ENCODE peak calls at places on chromosomes 4 and X, in nine cellular contexts. A is fibroblast of lung, T is colonic mucosa, Q is K562, Z is IMR-90, X is HCT116, I is PC-3, M is GM12878, E is mammary epithelial cell. K is an unnamed sample.
A peak's percentile ranks its signal among the peaks of the same experiment; 100 is the strongest.

GRCh38 chr4:117137143-117137542 is 51.8 kb upstream of the TRAM1L1 start:
- DNase-seq in A (peak; percentile 94), T (no peak), Q (no peak), Z (peak; percentile 97), X (peak; percentile 50), I (peak; percentile 81), M (no peak), E (peak; percentile 96), K (no peak)

GRCh38 chrX:18098704-18099103 is 122.0 kb downstream of the BEND2 start:
- DNase-seq in A (no peak), T (no peak), Q (no peak), Z (no peak), X (no peak), I (no peak), M (no peak), E (no peak), K (no peak)

GRCh38 chr4:30847157-30847556 is 127.0 kb downstream of the PCDH7 start:
- DNase-seq in A (no peak), T (no peak), Q (no peak), Z (peak; percentile 20), X (no peak), I (no peak), M (no peak), E (no peak), K (no peak)

GRCh38 chrX:106621836-106622235 is 10.1 kb downstream of the RADX start:
- DNase-seq in A (no peak), T (no peak), Q (no peak), Z (no peak), X (no peak), I (no peak), M (no peak), E (no peak), K (no peak)

GRCh38 chr4:61202638-61203495 is 2.7 kb downstream of the ADGRL3 start:
- DNase-seq in A (peak; percentile 11), T (no peak), Q (no peak), Z (no peak), X (no peak), I (peak; percentile 72), M (no peak), E (peak; percentile 42), K (no peak)

GRCh38 chr4:22014222-22014741 is 65.7 kb upstream of the KCNIP4 start:
- DNase-seq in A (peak; percentile 22), T (no peak), Q (no peak), Z (no peak), X (no peak), I (no peak), M (no peak), E (no peak), K (no peak)

GRCh38 chr4:141102367-141102766 is 30.9 kb downstream of the RNF150 start:
- DNase-seq in A (peak; percentile 89), T (no peak), Q (no peak), Z (peak; percentile 80), X (no peak), I (peak; percentile 77), M (no peak), E (peak; percentile 52), K (no peak)

GRCh38 chr4:3233391-3234071 is 15.4 kb upstream of the MSANTD1 start:
- DNase-seq in A (peak; percentile 16), T (no peak), Q (peak; percentile 46), Z (peak; percentile 46), X (no peak), I (no peak), M (no peak), E (no peak), K (no peak)

GRCh38 chrX:12245650-12246645 is 107.7 kb downstream of the FRMPD4 start:
- DNase-seq in A (peak; percentile 59), T (no peak), Q (no peak), Z (peak; percentile 57), X (no peak), I (peak; percentile 4), M (no peak), E (peak; percentile 71), K (no peak)

GRCh38 chr4:110878413-110878812 is 255.5 kb upstream of the PITX2 start:
- DNase-seq in A (peak; percentile 48), T (no peak), Q (no peak), Z (no peak), X (peak; percentile 23), I (no peak), M (no peak), E (no peak), K (no peak)

GRCh38 chrX:4932790-4933189 is 1219.3 kb upstream of the PRKX start:
- DNase-seq in A (peak; percentile 60), T (no peak), Q (no peak), Z (no peak), X (no peak), I (peak; percentile 79), M (no peak), E (peak; percentile 8), K (no peak)

GRCh38 chr4:206054-206453 is 81.8 kb downstream of the ZNF718 start:
- DNase-seq in A (no peak), T (no peak), Q (no peak), Z (no peak), X (no peak), I (no peak), M (no peak), E (no peak), K (no peak)

GRCh38 chrX:135982860-135983259 is 2.4 kb upstream of the SLC9A6 start:
- DNase-seq in A (no peak), T (no peak), Q (no peak), Z (peak; percentile 50), X (no peak), I (no peak), M (no peak), E (no peak), K (no peak)

GRCh38 chr4:113008726-113009125 is 40.7 kb upstream of the ANK2 start:
- DNase-seq in A (no peak), T (no peak), Q (no peak), Z (no peak), X (no peak), I (no peak), M (no peak), E (no peak), K (no peak)

GRCh38 chr4:114296126-114296525 is 302.5 kb upstream of the UGT8 start:
- DNase-seq in A (no peak), T (no peak), Q (no peak), Z (no peak), X (no peak), I (no peak), M (no peak), E (no peak), K (peak; percentile 62)

GRCh38 chr4:7703669-7704068 is 236.0 kb downstream of the AFAP1 start:
- DNase-seq in A (no peak), T (no peak), Q (peak; percentile 37), Z (no peak), X (no peak), I (peak; percentile 42), M (no peak), E (no peak), K (no peak)

GRCh38 chrX:117038918-117039440 is 576.2 kb upstream of the CT83 start:
- DNase-seq in A (no peak), T (no peak), Q (no peak), Z (no peak), X (no peak), I (no peak), M (no peak), E (no peak), K (no peak)

GRCh38 chr4:26343041-26343403 is 22.2 kb downstream of the RBPJ start:
- DNase-seq in A (peak; percentile 69), T (no peak), Q (no peak), Z (peak; percentile 50), X (no peak), I (no peak), M (no peak), E (peak; percentile 52), K (no peak)

GRCh38 chr4:100095729-100096595 is 94.3 kb downstream of the DDIT4L start:
- DNase-seq in A (peak; percentile 73), T (peak; percentile 32), Q (peak; percentile 8), Z (peak; percentile 77), X (peak; percentile 69), I (peak; percentile 74), M (peak; percentile 36), E (peak; percentile 80), K (peak; percentile 84)

GRCh38 chr4:39823193-39823592 is 125.3 kb downstream of the UBE2K start:
- DNase-seq in A (peak; percentile 37), T (no peak), Q (no peak), Z (peak; percentile 74), X (no peak), I (no peak), M (no peak), E (no peak), K (no peak)

GRCh38 chr4:39821951-39822350 is 124.0 kb downstream of the UBE2K start:
- DNase-seq in A (no peak), T (no peak), Q (no peak), Z (no peak), X (no peak), I (no peak), M (no peak), E (no peak), K (no peak)

GRCh38 chr4:39820186-39820585 is 122.2 kb downstream of the UBE2K start:
- DNase-seq in A (no peak), T (no peak), Q (no peak), Z (no peak), X (no peak), I (no peak), M (no peak), E (no peak), K (no peak)

GRCh38 chr4:39825741-39826231 is 127.8 kb downstream of the UBE2K start:
- DNase-seq in A (peak; percentile 70), T (no peak), Q (no peak), Z (peak; percentile 71), X (no peak), I (peak; percentile 65), M (no peak), E (no peak), K (no peak)

GRCh38 chr4:39825090-39825489 is 127.2 kb downstream of the UBE2K start:
- DNase-seq in A (no peak), T (no peak), Q (no peak), Z (no peak), X (no peak), I (no peak), M (no peak), E (no peak), K (no peak)
- H3K9ac ChIP-seq in A (no peak overlapping the region), T (no peak overlapping the region), Q (no peak overlapping the region), Z (no peak overlapping the region), X (no peak overlapping the region), I (peak overlapping the region; percentile 17), M (no peak overlapping the region), E (no peak overlapping the region), K (no peak overlapping the region)

GRCh38 chr4:56690393-56690971 is 9.4 kb upstream of the HOPX start:
- DNase-seq in A (no peak), T (no peak), Q (no peak), Z (no peak), X (no peak), I (no peak), M (no peak), E (no peak), K (no peak)
- TF ChIP-seq CTCF in A (no peak), T (no peak), Q (no peak), Z (no peak), X (peak; percentile 26), I (no peak), M (no peak), E (no peak), K (no peak)

GRCh38 chr4:163611784-163612445 is 117.4 kb downstream of the TMA16 start:
- DNase-seq in A (no peak), T (no peak), Q (no peak), Z (no peak), X (no peak), I (no peak), M (no peak), E (no peak), K (no peak)
- H3K9ac ChIP-seq in A (no peak overlapping the region), T (peak overlapping the region; percentile 29), Q (no peak overlapping the region), Z (no peak overlapping the region), X (no peak overlapping the region), I (no peak overlapping the region), M (no peak overlapping the region), E (no peak overlapping the region), K (no peak overlapping the region)

GRCh38 chrX:151151668-151152267 is 24.6 kb upstream of the GPR50 start:
- DNase-seq in A (peak; percentile 28), T (peak; percentile 26), Q (peak; percentile 55), Z (peak; percentile 54), X (peak; percentile 13), I (peak; percentile 64), M (no peak), E (peak; percentile 31), K (no peak)
- TF ChIP-seq CTCF in A (peak; percentile 62), T (peak; percentile 81), Q (peak; percentile 78), Z (peak; percentile 79), X (peak; percentile 72), I (peak; percentile 86), M (peak; percentile 72), E (peak; percentile 69), K (peak; percentile 69)